ENCODE peak calls at places on chromosomes 3 and 15, in seven cellular contexts. I is esophagus squamous epithelium, Q is endothelial cell of umbilical vein, Y is GM23248, N is dorsolateral prefrontal cortex, D is upper lobe of right lung, F is HCT116. X is an unnamed sample.

GRCh38 chr3:71316378-71316777 is 267.1 kb downstream of the FOXP1 start:
- DNase-seq in N (no peak), Q (no peak), D (no peak), I (no peak), F (no peak), Y (no peak), X (no peak)

GRCh38 chr3:22734207-22734606 is 468.9 kb upstream of the UBE2E2 start:
- DNase-seq in I (no peak), Q (no peak), D (no peak), F (no peak), Y (no peak), N (no peak), X (no peak)

GRCh38 chr3:24110051-24110450 is 165.0 kb downstream of the NR1D2 start:
- DNase-seq in Y (peak), N (no peak), I (no peak), D (no peak), Q (no peak), F (no peak), X (peak)

GRCh38 chr15:57820119-57820518 is 113.6 kb downstream of the POLR2M start:
- DNase-seq in F (no peak), D (no peak), Y (peak), I (no peak), Q (peak), N (no peak), X (peak)

GRCh38 chr15:57220220-57220619 is 156.1 kb upstream of the CGNL1 start:
- DNase-seq in Y (peak), F (no peak), D (no peak), Q (peak), I (no peak), N (no peak), X (no peak)

GRCh38 chr3:128254066-128254590 is 100.8 kb downstream of the EEFSEC start:
- DNase-seq in N (no peak), D (no peak), F (no peak), Q (no peak), Y (peak), I (no peak), X (no peak)

GRCh38 chr3:39383190-39383912 is at the start of gene SLC25A38:
- DNase-seq in Q (peak), I (no peak), Y (peak), N (peak), D (peak), F (peak), X (peak)

GRCh38 chr3:189038773-189039720 is 132.7 kb upstream of the TPRG1 start:
- DNase-seq in Y (no peak), N (no peak), I (no peak), D (no peak), Q (no peak), F (no peak), X (no peak)

GRCh38 chr3:67635257-67635656 is 19.2 kb downstream of the SUCLG2 start:
- DNase-seq in I (no peak), D (no peak), Y (peak), F (no peak), N (no peak), Q (no peak), X (no peak)

GRCh38 chr3:165192610-165193192 is 3.5 kb downstream of the SLITRK3 start:
- DNase-seq in F (no peak), N (no peak), I (no peak), Q (no peak), D (peak), Y (no peak), X (peak)

GRCh38 chr3:146709969-146710368 is 104.8 kb upstream of the PLSCR5 start:
- DNase-seq in Q (no peak), Y (no peak), F (no peak), D (no peak), I (no peak), N (no peak), X (no peak)

GRCh38 chr15:65198571-65198970 is 12.7 kb downstream of the CILP start:
- DNase-seq in F (no peak), N (no peak), Y (no peak), I (no peak), Q (no peak), D (no peak), X (no peak)
- H3K27ac ChIP-seq in F (no peak), N (no peak), Y (no peak), I (no peak), Q (no peak), D (no peak), X (no peak)

GRCh38 chr15:67849538-67849937 is 9.7 kb upstream of the RNU6-1 start:
- DNase-seq in F (no peak), I (no peak), N (no peak), D (no peak), Y (no peak), Q (no peak), X (no peak)
- H3K27ac ChIP-seq in F (no peak), I (no peak), N (no peak), D (no peak), Y (no peak), Q (no peak), X (no peak)

GRCh38 chr3:13060341-13060910 is 12.8 kb downstream of the IQSEC1 start:
- DNase-seq in Y (no peak), I (no peak), F (no peak), Q (no peak), N (no peak), D (no peak), X (no peak)
- H3K27ac ChIP-seq in Y (no peak), I (no peak), F (no peak), Q (no peak), N (no peak), D (no peak), X (no peak)

DNA sequence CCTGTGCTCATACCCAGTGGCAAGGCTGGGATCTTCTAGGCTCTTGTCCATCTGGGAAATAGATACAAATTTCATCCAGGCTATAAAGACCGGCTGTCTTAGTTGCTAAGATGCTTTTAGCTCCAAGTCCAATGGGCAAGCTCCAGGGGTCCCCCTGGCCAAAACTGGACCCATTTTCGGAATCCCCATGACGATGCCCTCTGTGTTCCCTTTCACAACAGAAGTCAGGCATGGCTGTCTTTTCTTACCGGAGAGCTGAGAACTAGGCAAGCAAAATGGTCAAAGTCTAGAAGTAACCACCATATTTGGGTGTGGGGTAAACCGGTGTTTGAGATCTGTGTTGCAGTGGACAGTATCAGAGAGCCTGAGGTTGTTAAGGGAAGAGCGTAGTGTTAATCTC is 1.0 kb downstream of the GLYCTK start:
- DNase-seq in N (peak), Q (no peak), Y (no peak), D (no peak), I (no peak), F (no peak), X (no peak)
- H3K27ac ChIP-seq in N (peak), Q (peak), Y (peak), D (peak), I (peak), F (peak), X (no peak)

DNA sequence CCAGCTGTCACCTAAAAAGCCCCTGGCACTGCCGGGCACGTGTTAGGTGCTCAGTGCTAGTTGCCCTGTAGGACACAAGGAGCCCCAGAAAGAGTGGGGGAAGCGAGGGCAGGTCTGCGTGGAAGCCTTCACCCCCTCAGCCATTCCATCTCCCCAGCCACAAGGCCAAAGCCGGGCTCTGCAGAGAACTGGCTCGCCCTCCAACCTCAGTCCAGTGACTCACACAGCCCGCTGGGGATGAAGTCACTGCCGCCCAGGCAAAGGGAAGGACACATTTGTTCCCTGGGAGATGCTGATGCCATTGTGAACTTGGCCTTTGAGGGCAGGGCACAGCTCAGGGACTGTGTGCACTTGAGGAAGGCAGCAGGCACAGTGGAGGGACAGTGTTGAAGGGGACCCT is 48.1 kb downstream of the IQSEC1 start:
- DNase-seq in I (no peak), N (peak), F (peak), Q (no peak), D (peak), Y (peak), X (peak)
- H3K27ac ChIP-seq in I (no peak), N (peak), F (no peak), Q (no peak), D (no peak), Y (peak), X (no peak)

GRCh38 chr3:133329626-133330025 is 70.2 kb upstream of the BFSP2 start:
- DNase-seq in N (no peak), Y (no peak), I (no peak), D (no peak), F (no peak), Q (no peak), X (no peak)

GRCh38 chr3:133330043-133330442 is 69.8 kb upstream of the BFSP2 start:
- DNase-seq in F (no peak), I (no peak), Y (no peak), Q (no peak), D (no peak), N (no peak), X (peak)

GRCh38 chr3:133328373-133328772 is 71.5 kb upstream of the BFSP2 start:
- DNase-seq in N (no peak), Q (no peak), I (no peak), F (no peak), Y (no peak), D (no peak), X (no peak)

DNA sequence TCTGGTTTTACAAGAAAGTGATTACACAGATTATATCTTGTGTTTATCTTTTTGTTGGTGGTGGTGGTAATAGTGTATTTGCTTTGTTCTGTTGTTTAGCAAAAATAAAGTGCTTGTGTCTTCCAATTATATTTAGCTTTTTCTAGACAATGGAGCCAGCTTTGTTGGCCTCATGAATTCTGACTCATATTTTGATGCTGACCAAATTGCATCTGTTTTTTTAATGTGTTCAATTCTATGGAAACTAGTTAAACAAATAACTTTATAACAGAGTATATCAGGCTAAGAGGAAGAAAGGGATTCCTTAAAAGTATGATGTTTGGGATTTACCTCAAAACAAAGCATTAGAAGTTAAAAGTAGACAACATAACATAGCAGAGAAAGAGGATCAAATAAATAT is 69.3 kb upstream of the BFSP2 start:
- DNase-seq in D (no peak), I (no peak), Q (no peak), Y (no peak), N (no peak), F (no peak), X (no peak)
- H3K27ac ChIP-seq in D (no peak), I (no peak), Q (no peak), Y (no peak), N (no peak), F (no peak), X (no peak)

GRCh38 chr3:153397806-153398205 is 235.8 kb downstream of the RAP2B start:
- DNase-seq in I (no peak), F (no peak), Q (no peak), D (no peak), Y (no peak), N (no peak), X (no peak)
- H3K27ac ChIP-seq in I (no peak), F (no peak), Q (no peak), D (no peak), Y (no peak), N (no peak), X (no peak)

DNA sequence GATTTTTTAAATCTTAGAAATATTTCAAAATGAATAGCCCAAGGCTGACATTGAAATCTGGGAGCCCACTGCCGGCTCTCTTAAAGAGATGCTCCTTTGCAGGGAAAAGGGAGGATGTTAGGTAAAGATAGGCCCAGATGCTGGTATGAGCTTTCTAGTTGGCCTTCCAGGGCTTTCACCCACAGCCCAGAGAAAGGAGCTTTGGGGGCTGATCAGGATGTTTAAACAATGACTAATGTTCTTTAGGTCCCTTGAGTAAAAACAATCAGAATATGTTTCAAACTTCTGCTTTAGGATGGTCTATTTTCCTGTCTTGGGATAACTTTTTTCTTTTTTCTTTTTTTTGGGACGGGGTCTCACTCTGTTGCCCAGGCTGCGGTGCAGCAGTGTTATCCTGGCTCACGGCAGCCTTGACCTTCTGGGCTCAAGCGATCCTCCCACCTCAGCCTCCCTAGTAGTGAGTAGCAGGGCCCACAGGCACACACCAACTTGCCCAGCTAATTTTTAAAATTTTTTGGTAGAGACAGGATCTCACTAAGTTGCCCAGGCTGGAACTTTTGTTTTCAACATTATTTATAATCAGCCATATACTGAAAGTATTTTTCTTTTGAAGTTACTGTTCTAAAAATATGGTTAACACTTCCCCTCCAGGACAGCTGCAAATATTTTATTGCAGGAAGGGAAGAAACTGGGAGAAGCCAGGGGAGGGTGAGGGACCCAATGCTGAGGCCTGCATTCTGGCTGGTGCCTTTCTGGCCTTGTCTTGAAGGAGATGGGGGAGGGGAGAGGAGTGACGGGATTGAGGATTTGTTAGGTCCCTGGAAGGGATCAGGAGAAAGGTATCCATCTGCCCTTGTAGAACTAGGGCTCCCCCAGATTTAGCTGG is 70.1 kb downstream of the TRAK1 start:
- DNase-seq in I (no peak), F (no peak), D (no peak), N (no peak), Q (peak), Y (peak), X (peak)
- H3K27ac ChIP-seq in I (no peak), F (no peak), D (no peak), N (no peak), Q (peak), Y (no peak), X (no peak)

X was measured in cardiac muscle cell.